ENCODE peak calls at places on chromosomes 5 and 9, in nine cellular contexts. One of them, this sample, is unnamed.
A peak's percentile ranks its signal among the peaks of the same experiment; 100 is the strongest.

GRCh38 chr9:113463418-113464285 is at the start of gene RGS3:
- DNase-seq in OCI-LY7: no peak
- DNase-seq in fibroblast of lung: peak; percentile 43
- DNase-seq in MM.1S: no peak
- DNase-seq in HepG2: peak; percentile 66
- DNase-seq in PC-3: peak; percentile 79
- DNase-seq in HCT116: peak; percentile 42
- DNase-seq in astrocyte: peak; percentile 12
- DNase-seq in PC-9: peak; percentile 76
- DNase-seq in this sample: peak; percentile 94

GRCh38 chr9:126093771-126094170 is 232.9 kb upstream of the MVB12B start:
- DNase-seq in OCI-LY7: no peak
- DNase-seq in fibroblast of lung: no peak
- DNase-seq in MM.1S: no peak
- DNase-seq in HepG2: no peak
- DNase-seq in PC-3: no peak
- DNase-seq in HCT116: no peak
- DNase-seq in astrocyte: no peak
- DNase-seq in PC-9: no peak
- DNase-seq in this sample: peak; percentile 14

GRCh38 chr9:123020796-123021195 is 12.7 kb upstream of the GPR21 start:
- DNase-seq in OCI-LY7: no peak
- DNase-seq in fibroblast of lung: no peak
- DNase-seq in MM.1S: no peak
- DNase-seq in HepG2: no peak
- DNase-seq in PC-3: no peak
- DNase-seq in HCT116: no peak
- DNase-seq in astrocyte: no peak
- DNase-seq in PC-9: no peak
- DNase-seq in this sample: no peak

GRCh38 chr5:156753846-156754245 is 96.2 kb upstream of the PPP1R2B start:
- DNase-seq in OCI-LY7: no peak
- DNase-seq in fibroblast of lung: no peak
- DNase-seq in MM.1S: no peak
- DNase-seq in HepG2: no peak
- DNase-seq in PC-3: no peak
- DNase-seq in HCT116: no peak
- DNase-seq in astrocyte: no peak
- DNase-seq in PC-9: no peak
- DNase-seq in this sample: no peak

GRCh38 chr9:13707635-13708410 is 428.3 kb upstream of the MPDZ start:
- DNase-seq in OCI-LY7: no peak
- DNase-seq in fibroblast of lung: peak; percentile 90
- DNase-seq in MM.1S: peak; percentile 27
- DNase-seq in HepG2: no peak
- DNase-seq in PC-3: peak; percentile 91
- DNase-seq in HCT116: no peak
- DNase-seq in astrocyte: peak; percentile 87
- DNase-seq in PC-9: no peak
- DNase-seq in this sample: no peak

GRCh38 chr9:115590016-115590415 is 472.1 kb upstream of the TNC start:
- DNase-seq in OCI-LY7: no peak
- DNase-seq in fibroblast of lung: peak; percentile 95
- DNase-seq in MM.1S: no peak
- DNase-seq in HepG2: no peak
- DNase-seq in PC-3: peak; percentile 79
- DNase-seq in HCT116: no peak
- DNase-seq in astrocyte: peak; percentile 94
- DNase-seq in PC-9: peak; percentile 62
- DNase-seq in this sample: no peak

GRCh38 chr5:108642170-108642906 is 105.4 kb upstream of the FER start:
- DNase-seq in OCI-LY7: peak; percentile 61
- DNase-seq in fibroblast of lung: peak; percentile 55
- DNase-seq in MM.1S: peak; percentile 79
- DNase-seq in HepG2: peak; percentile 53
- DNase-seq in PC-3: peak; percentile 82
- DNase-seq in HCT116: peak; percentile 69
- DNase-seq in astrocyte: peak; percentile 39
- DNase-seq in PC-9: peak; percentile 55
- DNase-seq in this sample: peak; percentile 87

GRCh38 chr9:109908459-109909390 is 128.7 kb downstream of the PALM2AKAP2 start:
- DNase-seq in OCI-LY7: peak; percentile 61
- DNase-seq in fibroblast of lung: peak; percentile 67
- DNase-seq in MM.1S: no peak
- DNase-seq in HepG2: no peak
- DNase-seq in PC-3: no peak
- DNase-seq in HCT116: no peak
- DNase-seq in astrocyte: peak; percentile 60
- DNase-seq in PC-9: no peak
- DNase-seq in this sample: no peak

GRCh38 chr9:20564650-20565049 is 57.6 kb downstream of the MLLT3 start:
- DNase-seq in OCI-LY7: no peak
- DNase-seq in fibroblast of lung: no peak
- DNase-seq in MM.1S: no peak
- DNase-seq in HepG2: no peak
- DNase-seq in PC-3: no peak
- DNase-seq in HCT116: no peak
- DNase-seq in astrocyte: no peak
- DNase-seq in PC-9: no peak
- DNase-seq in this sample: no peak

GRCh38 chr9:80842383-80842782 is 847.0 kb downstream of the TLE1 start:
- DNase-seq in OCI-LY7: no peak
- DNase-seq in fibroblast of lung: no peak
- DNase-seq in MM.1S: no peak
- DNase-seq in HepG2: no peak
- DNase-seq in PC-3: no peak
- DNase-seq in HCT116: no peak
- DNase-seq in astrocyte: peak; percentile 8
- DNase-seq in PC-9: no peak
- DNase-seq in this sample: no peak

GRCh38 chr5:156826150-156826549 is 23.9 kb upstream of the PPP1R2B start:
- DNase-seq in OCI-LY7: peak; percentile 79
- DNase-seq in fibroblast of lung: no peak
- DNase-seq in MM.1S: peak; percentile 16
- DNase-seq in HepG2: no peak
- DNase-seq in PC-3: no peak
- DNase-seq in HCT116: no peak
- DNase-seq in astrocyte: no peak
- DNase-seq in PC-9: no peak
- DNase-seq in this sample: no peak

GRCh38 chr9:124450931-124451661 is 845 bp downstream of the ADGRD2 start:
- DNase-seq in OCI-LY7: no peak
- DNase-seq in fibroblast of lung: no peak
- DNase-seq in MM.1S: no peak
- DNase-seq in HepG2: no peak
- DNase-seq in PC-3: no peak
- DNase-seq in HCT116: no peak
- DNase-seq in astrocyte: no peak
- DNase-seq in PC-9: no peak
- DNase-seq in this sample: no peak

GRCh38 chr9:124449381-124450151 is 685 bp upstream of the ADGRD2 start:
- DNase-seq in OCI-LY7: no peak
- DNase-seq in fibroblast of lung: no peak
- DNase-seq in MM.1S: no peak
- DNase-seq in HepG2: no peak
- DNase-seq in PC-3: no peak
- DNase-seq in HCT116: no peak
- DNase-seq in astrocyte: no peak
- DNase-seq in PC-9: no peak
- DNase-seq in this sample: no peak

GRCh38 chr9:124448019-124448418 is 2.2 kb upstream of the ADGRD2 start:
- DNase-seq in OCI-LY7: no peak
- DNase-seq in fibroblast of lung: no peak
- DNase-seq in MM.1S: no peak
- DNase-seq in HepG2: no peak
- DNase-seq in PC-3: no peak
- DNase-seq in HCT116: no peak
- DNase-seq in astrocyte: no peak
- DNase-seq in PC-9: no peak
- DNase-seq in this sample: no peak

GRCh38 chr9:124452326-124452725 is 2.1 kb downstream of the ADGRD2 start:
- DNase-seq in OCI-LY7: no peak
- DNase-seq in fibroblast of lung: no peak
- DNase-seq in MM.1S: no peak
- DNase-seq in HepG2: no peak
- DNase-seq in PC-3: no peak
- DNase-seq in HCT116: no peak
- DNase-seq in astrocyte: no peak
- DNase-seq in PC-9: no peak
- DNase-seq in this sample: no peak

GRCh38 chr9:124450241-124450924 is at the start of gene ADGRD2:
- DNase-seq in OCI-LY7: no peak
- DNase-seq in fibroblast of lung: peak; percentile 37
- DNase-seq in MM.1S: no peak
- DNase-seq in HepG2: no peak
- DNase-seq in PC-3: peak; percentile 20
- DNase-seq in HCT116: no peak
- DNase-seq in astrocyte: peak; percentile 12
- DNase-seq in PC-9: no peak
- DNase-seq in this sample: peak; percentile 89
- H3K27ac ChIP-seq in OCI-LY7: no peak within 1 kb of the TSS
- H3K27ac ChIP-seq in fibroblast of lung: no peak within 1 kb of the TSS
- H3K27ac ChIP-seq in MM.1S: no peak within 1 kb of the TSS
- H3K27ac ChIP-seq in HepG2: no peak within 1 kb of the TSS
- H3K27ac ChIP-seq in PC-3: no peak within 1 kb of the TSS
- H3K27ac ChIP-seq in HCT116: no peak within 1 kb of the TSS
- H3K27ac ChIP-seq in astrocyte: no peak within 1 kb of the TSS
- H3K27ac ChIP-seq in PC-9: no peak within 1 kb of the TSS
- H3K27ac ChIP-seq in this sample: no peak within 1 kb of the TSS

GRCh38 chr5:149846021-149846420 is 98.6 kb downstream of the PDE6A start:
- DNase-seq in OCI-LY7: no peak
- DNase-seq in fibroblast of lung: no peak
- DNase-seq in MM.1S: no peak
- DNase-seq in HepG2: no peak
- DNase-seq in PC-3: no peak
- DNase-seq in HCT116: no peak
- DNase-seq in astrocyte: no peak
- DNase-seq in PC-9: no peak
- DNase-seq in this sample: no peak
- H4K20me1 ChIP-seq in OCI-LY7: no peaks in the 10 kb centered on the region
- H4K20me1 ChIP-seq in fibroblast of lung: no peaks in the 10 kb centered on the region
- H4K20me1 ChIP-seq in MM.1S: no peaks in the 10 kb centered on the region
- H4K20me1 ChIP-seq in HepG2: no peaks in the 10 kb centered on the region
- H4K20me1 ChIP-seq in PC-3: no peaks in the 10 kb centered on the region
- H4K20me1 ChIP-seq in HCT116: no peaks in the 10 kb centered on the region
- H4K20me1 ChIP-seq in astrocyte: no peaks in the 10 kb centered on the region
- H4K20me1 ChIP-seq in PC-9: no peaks in the 10 kb centered on the region
- H4K20me1 ChIP-seq in this sample: no peaks in the 10 kb centered on the region

DNA sequence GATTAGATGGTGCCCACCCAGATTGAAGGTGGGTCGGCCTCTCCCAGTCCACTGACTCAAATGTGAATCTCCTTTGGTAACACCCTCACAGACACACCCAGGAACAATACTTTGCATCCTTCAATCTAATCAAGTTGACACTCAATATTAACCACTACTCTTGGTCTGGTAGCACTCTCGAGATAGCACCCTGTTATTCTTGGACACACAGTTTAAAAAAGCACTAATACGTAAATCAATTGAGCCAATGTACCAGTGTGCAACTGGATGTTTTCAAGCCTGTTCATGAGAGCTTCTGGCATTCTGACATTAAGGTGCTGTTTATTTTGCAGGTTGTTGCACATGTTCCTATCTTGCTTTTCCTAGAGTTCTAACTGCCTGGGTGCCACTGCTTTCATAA is 35.3 kb downstream of the MARCHF3 start:
- DNase-seq in OCI-LY7: no peak
- DNase-seq in fibroblast of lung: no peak
- DNase-seq in MM.1S: no peak
- DNase-seq in HepG2: no peak
- DNase-seq in PC-3: no peak
- DNase-seq in HCT116: no peak
- DNase-seq in astrocyte: no peak
- DNase-seq in PC-9: no peak
- DNase-seq in this sample: no peak
- H3K27ac ChIP-seq in OCI-LY7: no peak overlapping the region
- H3K27ac ChIP-seq in fibroblast of lung: no peak overlapping the region
- H3K27ac ChIP-seq in MM.1S: no peak overlapping the region
- H3K27ac ChIP-seq in HepG2: no peak overlapping the region
- H3K27ac ChIP-seq in PC-3: no peak overlapping the region
- H3K27ac ChIP-seq in HCT116: no peak overlapping the region
- H3K27ac ChIP-seq in astrocyte: no peak overlapping the region
- H3K27ac ChIP-seq in PC-9: no peak overlapping the region
- H3K27ac ChIP-seq in this sample: no peak overlapping the region

GRCh38 chr9:133516256-133516960 is 8.4 kb downstream of the MYMK start:
- DNase-seq in OCI-LY7: no peak
- DNase-seq in fibroblast of lung: no peak
- DNase-seq in MM.1S: no peak
- DNase-seq in HepG2: no peak
- DNase-seq in PC-3: no peak
- DNase-seq in HCT116: no peak
- DNase-seq in astrocyte: no peak
- DNase-seq in PC-9: no peak
- DNase-seq in this sample: no peak

GRCh38 chr9:133515240-133515610 is 9.5 kb downstream of the MYMK start:
- DNase-seq in OCI-LY7: no peak
- DNase-seq in fibroblast of lung: no peak
- DNase-seq in MM.1S: no peak
- DNase-seq in HepG2: no peak
- DNase-seq in PC-3: no peak
- DNase-seq in HCT116: no peak
- DNase-seq in astrocyte: no peak
- DNase-seq in PC-9: no peak
- DNase-seq in this sample: no peak

GRCh38 chr9:133515615-133516255 is 9.0 kb downstream of the MYMK start:
- DNase-seq in OCI-LY7: no peak
- DNase-seq in fibroblast of lung: no peak
- DNase-seq in MM.1S: no peak
- DNase-seq in HepG2: no peak
- DNase-seq in PC-3: no peak
- DNase-seq in HCT116: no peak
- DNase-seq in astrocyte: no peak
- DNase-seq in PC-9: no peak
- DNase-seq in this sample: no peak

GRCh38 chr9:133513214-133514088 is 11.3 kb downstream of the MYMK start:
- DNase-seq in OCI-LY7: no peak
- DNase-seq in fibroblast of lung: no peak
- DNase-seq in MM.1S: no peak
- DNase-seq in HepG2: no peak
- DNase-seq in PC-3: no peak
- DNase-seq in HCT116: no peak
- DNase-seq in astrocyte: no peak
- DNase-seq in PC-9: no peak
- DNase-seq in this sample: no peak

DNA sequence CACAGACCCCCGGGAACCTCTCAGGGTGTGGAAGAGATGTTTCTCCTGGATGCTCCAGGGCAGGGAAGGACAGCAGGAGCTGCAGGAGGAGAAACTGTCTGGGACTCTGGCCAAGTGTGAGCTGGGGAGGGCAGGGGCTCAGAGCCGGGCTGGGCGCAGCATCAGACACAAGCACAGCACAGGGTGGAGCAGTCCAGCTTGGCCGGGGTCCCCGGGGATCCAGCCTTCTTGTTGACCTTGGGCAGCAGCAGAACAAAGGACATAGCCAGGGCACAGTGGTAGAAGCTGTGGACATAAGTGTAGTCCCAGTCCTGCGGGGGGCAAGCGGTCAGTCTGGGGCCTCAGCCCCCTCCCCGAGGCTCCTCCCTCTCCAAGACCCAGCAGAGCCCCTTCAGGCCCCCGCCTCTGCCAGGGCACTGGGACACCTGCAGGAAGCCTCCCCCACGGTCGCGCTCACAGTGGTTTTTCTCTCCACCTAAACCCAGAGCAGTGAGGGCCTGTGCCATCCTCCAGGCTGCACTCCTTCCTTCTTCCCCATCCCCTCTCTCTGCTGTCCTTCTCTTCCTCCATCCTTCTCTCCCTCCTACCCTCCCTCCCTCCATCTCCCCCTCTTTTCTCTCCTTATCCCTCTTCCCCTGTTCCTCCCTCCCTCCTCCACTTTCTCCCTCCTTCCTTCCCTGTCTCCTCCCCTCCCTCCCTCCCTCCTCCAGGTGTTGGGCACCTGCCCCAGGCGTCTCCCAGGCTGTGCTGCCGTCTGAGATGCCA is 10.1 kb downstream of the MYMK start:
- DNase-seq in OCI-LY7: no peak
- DNase-seq in fibroblast of lung: no peak
- DNase-seq in MM.1S: no peak
- DNase-seq in HepG2: no peak
- DNase-seq in PC-3: no peak
- DNase-seq in HCT116: no peak
- DNase-seq in astrocyte: no peak
- DNase-seq in PC-9: no peak
- DNase-seq in this sample: no peak
- H4K20me1 ChIP-seq in OCI-LY7: no peaks in the 10 kb centered on the region
- H4K20me1 ChIP-seq in fibroblast of lung: no peaks in the 10 kb centered on the region
- H4K20me1 ChIP-seq in MM.1S: no peaks in the 10 kb centered on the region
- H4K20me1 ChIP-seq in HepG2: no peaks in the 10 kb centered on the region
- H4K20me1 ChIP-seq in PC-3: no peaks in the 10 kb centered on the region
- H4K20me1 ChIP-seq in HCT116: no peaks in the 10 kb centered on the region
- H4K20me1 ChIP-seq in astrocyte: no peaks in the 10 kb centered on the region
- H4K20me1 ChIP-seq in PC-9: no peaks in the 10 kb centered on the region
- H4K20me1 ChIP-seq in this sample: no peaks in the 10 kb centered on the region